ENCODE peak calls at places on chromosome 2, in six cellular contexts. One of them, this sample, is unnamed.
A peak's percentile ranks its signal among the peaks of the same experiment; 100 is the strongest.

GRCh38 chr2:96894151-96894531 is 24.3 kb upstream of the SEMA4C start:
- DNase-seq in heart right ventricle: no peak
- DNase-seq in HepG2: no peak
- DNase-seq in brain microvascular endothelial cell: no peak
- DNase-seq in BJ: no peak
- DNase-seq in GM23338: no peak
- DNase-seq in this sample: no peak

GRCh38 chr2:233807966-233808892 is 30.1 kb downstream of the MROH2A start:
- DNase-seq in brain microvascular endothelial cell: no peak
- DNase-seq in HepG2: no peak
- DNase-seq in heart right ventricle: no peak
- DNase-seq in BJ: no peak
- DNase-seq in GM23338: no peak
- DNase-seq in this sample: peak; percentile 40

GRCh38 chr2:127102464-127103242 is 4.3 kb downstream of the BIN1 start:
- DNase-seq in brain microvascular endothelial cell: no peak
- DNase-seq in BJ: no peak
- DNase-seq in HepG2: no peak
- DNase-seq in heart right ventricle: no peak
- DNase-seq in GM23338: no peak
- DNase-seq in this sample: no peak

GRCh38 chr2:237885171-237885930 is 25.9 kb downstream of the RAMP1 start:
- DNase-seq in heart right ventricle: no peak
- DNase-seq in brain microvascular endothelial cell: no peak
- DNase-seq in BJ: no peak
- DNase-seq in GM23338: no peak
- DNase-seq in HepG2: no peak
- DNase-seq in this sample: no peak

GRCh38 chr2:3620834-3621233 is 25.9 kb downstream of the COLEC11 start:
- DNase-seq in brain microvascular endothelial cell: peak; percentile 58
- DNase-seq in BJ: no peak
- DNase-seq in GM23338: no peak
- DNase-seq in heart right ventricle: no peak
- DNase-seq in HepG2: peak; percentile 92
- DNase-seq in this sample: no peak

GRCh38 chr2:12665334-12665733 is 51.4 kb upstream of the TRIB2 start:
- DNase-seq in brain microvascular endothelial cell: no peak
- DNase-seq in BJ: no peak
- DNase-seq in heart right ventricle: peak; percentile 42
- DNase-seq in GM23338: no peak
- DNase-seq in HepG2: no peak
- DNase-seq in this sample: no peak

GRCh38 chr2:237935740-237936452 is 30.9 kb upstream of the UBE2F start:
- DNase-seq in HepG2: no peak
- DNase-seq in heart right ventricle: no peak
- DNase-seq in GM23338: no peak
- DNase-seq in BJ: no peak
- DNase-seq in brain microvascular endothelial cell: no peak
- DNase-seq in this sample: no peak

GRCh38 chr2:217356795-217357194 is 496.9 kb upstream of the TNP1 start:
- DNase-seq in GM23338: peak; percentile 18
- DNase-seq in HepG2: no peak
- DNase-seq in heart right ventricle: peak; percentile 29
- DNase-seq in brain microvascular endothelial cell: no peak
- DNase-seq in BJ: no peak
- DNase-seq in this sample: peak; percentile 65

GRCh38 chr2:217147751-217148318 is 288.0 kb upstream of the TNP1 start:
- DNase-seq in BJ: no peak
- DNase-seq in heart right ventricle: no peak
- DNase-seq in GM23338: no peak
- DNase-seq in brain microvascular endothelial cell: peak; percentile 14
- DNase-seq in HepG2: no peak
- DNase-seq in this sample: no peak

GRCh38 chr2:144944506-144945230 is 424.7 kb upstream of the ZEB2 start:
- DNase-seq in GM23338: no peak
- DNase-seq in heart right ventricle: no peak
- DNase-seq in HepG2: no peak
- DNase-seq in BJ: no peak
- DNase-seq in brain microvascular endothelial cell: peak; percentile 36
- DNase-seq in this sample: no peak

GRCh38 chr2:96204836-96205235 is 3.8 kb downstream of the STARD7 start:
- DNase-seq in BJ: no peak
- DNase-seq in GM23338: no peak
- DNase-seq in HepG2: no peak
- DNase-seq in brain microvascular endothelial cell: no peak
- DNase-seq in heart right ventricle: no peak
- DNase-seq in this sample: no peak

GRCh38 chr2:100704711-100705110 is 115.2 kb upstream of the NPAS2 start:
- DNase-seq in GM23338: no peak
- DNase-seq in brain microvascular endothelial cell: no peak
- DNase-seq in heart right ventricle: no peak
- DNase-seq in BJ: no peak
- DNase-seq in HepG2: no peak
- DNase-seq in this sample: no peak

GRCh38 chr2:113277474-113278072 is 1.1 kb downstream of the PAX8 start:
- DNase-seq in HepG2: no peak
- DNase-seq in GM23338: peak; percentile 60
- DNase-seq in BJ: no peak
- DNase-seq in brain microvascular endothelial cell: no peak
- DNase-seq in heart right ventricle: no peak
- DNase-seq in this sample: no peak

GRCh38 chr2:158009425-158009824 is 92.3 kb upstream of the UPP2 start:
- DNase-seq in HepG2: no peak
- DNase-seq in brain microvascular endothelial cell: no peak
- DNase-seq in GM23338: no peak
- DNase-seq in BJ: no peak
- DNase-seq in heart right ventricle: no peak
- DNase-seq in this sample: no peak

GRCh38 chr2:229980440-229981184 is 58.3 kb downstream of the FBXO36 start:
- DNase-seq in GM23338: peak; percentile 67
- DNase-seq in BJ: no peak
- DNase-seq in brain microvascular endothelial cell: peak; percentile 76
- DNase-seq in HepG2: no peak
- DNase-seq in heart right ventricle: peak; percentile 45
- DNase-seq in this sample: peak; percentile 69

GRCh38 chr2:235333076-235333475 is 160.8 kb upstream of the AGAP1 start:
- DNase-seq in BJ: no peak
- DNase-seq in brain microvascular endothelial cell: no peak
- DNase-seq in GM23338: no peak
- DNase-seq in HepG2: no peak
- DNase-seq in heart right ventricle: no peak
- DNase-seq in this sample: no peak

GRCh38 chr2:165957030-165957675 is 3.6 kb upstream of the TTC21B start:
- DNase-seq in GM23338: no peak
- DNase-seq in heart right ventricle: no peak
- DNase-seq in brain microvascular endothelial cell: no peak
- DNase-seq in BJ: no peak
- DNase-seq in HepG2: no peak
- DNase-seq in this sample: no peak

GRCh38 chr2:186645999-186646398 is 47.9 kb upstream of the FAM171B start:
- DNase-seq in BJ: no peak
- DNase-seq in brain microvascular endothelial cell: no peak
- DNase-seq in HepG2: no peak
- DNase-seq in heart right ventricle: no peak
- DNase-seq in GM23338: no peak
- DNase-seq in this sample: no peak

GRCh38 chr2:177296047-177296446 is 31.5 kb upstream of the NFE2L2 start:
- DNase-seq in HepG2: peak; percentile 36
- DNase-seq in GM23338: no peak
- DNase-seq in BJ: no peak
- DNase-seq in heart right ventricle: no peak
- DNase-seq in brain microvascular endothelial cell: no peak
- DNase-seq in this sample: no peak

GRCh38 chr2:43420310-43420903 is 175.4 kb downstream of the THADA start:
- DNase-seq in GM23338: no peak
- DNase-seq in brain microvascular endothelial cell: no peak
- DNase-seq in BJ: no peak
- DNase-seq in heart right ventricle: no peak
- DNase-seq in HepG2: peak; percentile 68
- DNase-seq in this sample: no peak

GRCh38 chr2:27973592-27973991 is 83.1 kb downstream of the BABAM2 start:
- DNase-seq in heart right ventricle: no peak
- DNase-seq in BJ: no peak
- DNase-seq in brain microvascular endothelial cell: peak; percentile 47
- DNase-seq in GM23338: peak; percentile 25
- DNase-seq in HepG2: no peak
- DNase-seq in this sample: no peak

DNA sequence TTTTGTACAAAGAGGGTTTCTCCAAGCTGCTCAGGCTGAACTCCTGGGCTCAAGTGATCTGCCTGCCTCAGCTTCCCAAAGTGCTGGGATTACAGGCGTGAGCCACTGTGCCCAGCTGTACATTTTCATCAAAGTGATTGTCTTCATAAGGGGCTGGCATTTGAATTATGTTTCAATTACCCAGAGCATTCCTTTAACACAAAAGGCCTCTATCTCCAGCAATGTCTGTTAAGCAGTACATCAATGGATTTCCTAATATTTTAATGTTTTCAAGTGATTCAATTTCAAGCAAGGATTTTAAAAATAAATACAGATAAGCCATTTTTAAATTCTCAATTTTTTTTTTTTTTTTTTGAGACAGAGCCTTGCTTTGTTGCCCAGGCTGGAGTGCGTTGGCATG is 50.9 kb upstream of the AP1S3 start:
- DNase-seq in HepG2: no peak
- DNase-seq in GM23338: no peak
- DNase-seq in BJ: no peak
- DNase-seq in brain microvascular endothelial cell: no peak
- DNase-seq in heart right ventricle: no peak
- DNase-seq in this sample: no peak
- H3K36me3 ChIP-seq in HepG2: peaks cover 5% of the 10 kb centered on the region
- H3K36me3 ChIP-seq in GM23338: peaks cover 33% of the 10 kb centered on the region
- H3K36me3 ChIP-seq in BJ: peaks cover 7% of the 10 kb centered on the region
- H3K36me3 ChIP-seq in brain microvascular endothelial cell: peaks cover 18% of the 10 kb centered on the region
- H3K36me3 ChIP-seq in heart right ventricle: peaks cover 8% of the 10 kb centered on the region
- H3K36me3 ChIP-seq in this sample: peaks cover 47% of the 10 kb centered on the region

DNA sequence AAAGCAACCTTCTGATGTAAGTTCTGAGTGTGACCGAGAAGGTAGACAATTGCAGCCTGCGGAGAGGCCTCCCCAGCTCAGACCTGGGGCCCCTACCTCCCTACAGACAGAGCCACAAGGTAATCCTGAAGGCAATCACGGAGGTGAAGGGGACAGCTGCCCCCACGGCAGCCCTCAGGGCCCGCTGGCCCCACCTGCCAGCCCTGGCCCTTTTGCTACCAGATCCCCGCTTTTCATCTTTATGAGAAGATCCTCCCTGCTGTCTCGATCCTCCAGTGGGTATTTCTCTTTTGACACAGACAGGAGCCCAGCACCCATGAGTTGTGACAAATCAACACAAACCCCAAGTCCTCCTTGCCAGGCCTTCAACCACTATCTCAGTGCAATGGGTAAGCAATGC is 3.0 kb downstream of the BCL2L11 start:
- DNase-seq in brain microvascular endothelial cell: no peak
- DNase-seq in HepG2: no peak
- DNase-seq in BJ: no peak
- DNase-seq in heart right ventricle: no peak
- DNase-seq in GM23338: no peak
- DNase-seq in this sample: no peak
- H3K4me3 ChIP-seq in brain microvascular endothelial cell: no peak overlapping the region
- H3K4me3 ChIP-seq in HepG2: peak overlapping the region; percentile 86
- H3K4me3 ChIP-seq in BJ: no peak overlapping the region
- H3K4me3 ChIP-seq in heart right ventricle: peak overlapping the region; percentile 78
- H3K4me3 ChIP-seq in GM23338: peak overlapping the region; percentile 93
- H3K4me3 ChIP-seq in this sample: no peak overlapping the region

DNA sequence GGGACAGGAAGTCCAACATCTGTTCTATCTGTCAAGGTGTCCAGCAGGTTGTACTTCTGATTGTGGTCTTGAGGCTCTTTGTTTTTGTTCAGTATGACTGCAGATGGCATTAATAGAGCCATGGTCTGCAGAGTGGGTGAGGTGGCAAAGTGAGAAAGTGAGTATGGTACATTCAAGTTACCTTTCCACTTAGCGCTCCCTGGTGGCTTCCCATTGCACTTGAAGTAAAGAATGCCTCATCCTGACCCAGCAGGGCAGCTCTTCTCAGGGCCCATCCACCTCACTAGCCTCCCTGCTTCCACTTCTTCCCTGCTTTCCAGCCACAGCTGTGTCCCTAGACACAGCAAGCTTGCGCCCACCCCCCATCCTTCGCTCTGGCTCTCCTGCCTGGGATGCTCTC is 148.0 kb upstream of the ALPP start:
- DNase-seq in HepG2: peak; percentile 39
- DNase-seq in BJ: no peak
- DNase-seq in GM23338: peak; percentile 92
- DNase-seq in heart right ventricle: no peak
- DNase-seq in brain microvascular endothelial cell: no peak
- DNase-seq in this sample: no peak
- TF ChIP-seq CTCF in HepG2: peak; percentile 62
- TF ChIP-seq CTCF in BJ: no peak
- TF ChIP-seq CTCF in GM23338: peak; percentile 52
- TF ChIP-seq CTCF in heart right ventricle: no peak
- TF ChIP-seq CTCF in brain microvascular endothelial cell: peak; percentile 45
- TF ChIP-seq CTCF in this sample: no peak

GRCh38 chr2:109232306-109232705 is 103.3 kb downstream of the SH3RF3 start:
- DNase-seq in heart right ventricle: no peak
- DNase-seq in GM23338: no peak
- DNase-seq in HepG2: no peak
- DNase-seq in brain microvascular endothelial cell: no peak
- DNase-seq in BJ: no peak
- DNase-seq in this sample: peak; percentile 5
- H3K36me3 ChIP-seq in heart right ventricle: no peaks in the 10 kb centered on the region
- H3K36me3 ChIP-seq in GM23338: no peaks in the 10 kb centered on the region
- H3K36me3 ChIP-seq in HepG2: no peaks in the 10 kb centered on the region
- H3K36me3 ChIP-seq in brain microvascular endothelial cell: no peaks in the 10 kb centered on the region
- H3K36me3 ChIP-seq in BJ: no peaks in the 10 kb centered on the region
- H3K36me3 ChIP-seq in this sample: no peaks in the 10 kb centered on the region

GRCh38 chr2:142878061-142878741 is 737 bp downstream of the KYNU start:
- DNase-seq in GM23338: no peak
- DNase-seq in brain microvascular endothelial cell: no peak
- DNase-seq in BJ: no peak
- DNase-seq in heart right ventricle: no peak
- DNase-seq in HepG2: peak; percentile 54
- DNase-seq in this sample: no peak

GRCh38 chr2:142877265-142877756 is at the start of gene KYNU:
- DNase-seq in BJ: no peak
- DNase-seq in brain microvascular endothelial cell: no peak
- DNase-seq in GM23338: no peak
- DNase-seq in heart right ventricle: no peak
- DNase-seq in HepG2: peak; percentile 82
- DNase-seq in this sample: no peak

GRCh38 chr2:142881619-142882018 is 4.2 kb downstream of the KYNU start:
- DNase-seq in BJ: no peak
- DNase-seq in brain microvascular endothelial cell: no peak
- DNase-seq in heart right ventricle: no peak
- DNase-seq in HepG2: no peak
- DNase-seq in GM23338: no peak
- DNase-seq in this sample: no peak

GRCh38 chr2:142880275-142880674 is 2.8 kb downstream of the KYNU start:
- DNase-seq in GM23338: no peak
- DNase-seq in HepG2: peak; percentile 44
- DNase-seq in brain microvascular endothelial cell: peak; percentile 51
- DNase-seq in BJ: peak; percentile 44
- DNase-seq in heart right ventricle: no peak
- DNase-seq in this sample: no peak

DNA sequence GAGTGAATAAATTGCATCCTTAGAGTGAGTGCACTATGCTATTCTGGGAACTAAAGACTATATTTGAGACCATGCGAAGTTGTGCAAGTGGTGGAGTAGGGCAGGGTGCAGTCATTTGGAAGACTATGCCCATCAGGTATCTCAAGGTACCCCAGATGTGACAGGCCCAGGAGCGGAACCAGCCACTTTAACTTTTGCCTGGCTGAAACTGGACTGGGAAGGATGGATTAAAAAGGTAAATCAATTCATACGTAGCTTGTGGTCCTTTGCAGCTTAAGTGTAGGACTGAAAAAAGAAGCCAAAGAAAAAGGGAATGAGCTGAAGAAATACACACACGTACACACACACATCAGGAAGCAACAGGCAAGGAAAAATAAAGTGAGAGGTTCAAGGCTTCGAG is 1.7 kb downstream of the KYNU start:
- DNase-seq in heart right ventricle: no peak
- DNase-seq in brain microvascular endothelial cell: no peak
- DNase-seq in GM23338: no peak
- DNase-seq in BJ: no peak
- DNase-seq in HepG2: no peak
- DNase-seq in this sample: no peak
- H3K4me3 ChIP-seq in heart right ventricle: no peak overlapping the region
- H3K4me3 ChIP-seq in brain microvascular endothelial cell: no peak overlapping the region
- H3K4me3 ChIP-seq in GM23338: no peak overlapping the region
- H3K4me3 ChIP-seq in BJ: no peak overlapping the region
- H3K4me3 ChIP-seq in HepG2: peak overlapping the region; percentile 60
- H3K4me3 ChIP-seq in this sample: no peak overlapping the region